ENCODE peak calls at places on chromosomes 4 and X, in four cellular contexts. One of them, this sample, is unnamed. For H3K4me1, the result is how much of the 10 kb centered on the place peaks cover.

GRCh38 chr4:90825849-90826248 is 698.7 kb downstream of the CCSER1 start:
- DNase-seq in GM12878: no peak
- DNase-seq in K562: no peak
- DNase-seq in HepG2: no peak
- DNase-seq in this sample: no peak

GRCh38 chr4:153497091-153497531 is 31.0 kb downstream of the TMEM131L start:
- DNase-seq in GM12878: no peak
- DNase-seq in K562: no peak
- DNase-seq in HepG2: peak
- DNase-seq in this sample: no peak

GRCh38 chr4:40186665-40187014 is 10.2 kb upstream of the RHOH start:
- DNase-seq in GM12878: no peak
- DNase-seq in K562: no peak
- DNase-seq in HepG2: no peak
- DNase-seq in this sample: no peak

GRCh38 chr4:53380221-53380620 is 2.8 kb downstream of the FIP1L1 start:
- DNase-seq in GM12878: no peak
- DNase-seq in K562: no peak
- DNase-seq in HepG2: no peak
- DNase-seq in this sample: no peak

GRCh38 chrX:31449064-31449463 is 377.2 kb upstream of the FTHL17 start:
- DNase-seq in GM12878: no peak
- DNase-seq in K562: no peak
- DNase-seq in HepG2: no peak
- DNase-seq in this sample: no peak

GRCh38 chrX:53262918-53263394 is 18.4 kb downstream of the IQSEC2 start:
- DNase-seq in GM12878: no peak
- DNase-seq in K562: peak
- DNase-seq in HepG2: no peak
- DNase-seq in this sample: no peak

GRCh38 chr4:40992472-40993298 is 221.7 kb downstream of the APBB2 start:
- DNase-seq in GM12878: peak
- DNase-seq in K562: no peak
- DNase-seq in HepG2: no peak
- DNase-seq in this sample: no peak

GRCh38 chrX:40165206-40165605 is 67.4 kb upstream of the BCOR start:
- DNase-seq in GM12878: no peak
- DNase-seq in K562: no peak
- DNase-seq in HepG2: no peak
- DNase-seq in this sample: no peak

GRCh38 chr4:52861171-52861873 is 795 bp upstream of the RASL11B start:
- DNase-seq in GM12878: no peak
- DNase-seq in K562: no peak
- DNase-seq in HepG2: no peak
- DNase-seq in this sample: peak

GRCh38 chr4:53431052-53431451 is 53.6 kb downstream of the FIP1L1 start:
- DNase-seq in GM12878: no peak
- DNase-seq in K562: no peak
- DNase-seq in HepG2: no peak
- DNase-seq in this sample: no peak

GRCh38 chr4:55175779-55176231 is 50.4 kb upstream of the KDR start:
- DNase-seq in GM12878: no peak
- DNase-seq in K562: no peak
- DNase-seq in HepG2: no peak
- DNase-seq in this sample: peak

GRCh38 chrX:42149786-42150185 is 226.4 kb upstream of the CASK start:
- DNase-seq in GM12878: no peak
- DNase-seq in K562: no peak
- DNase-seq in HepG2: no peak
- DNase-seq in this sample: no peak

GRCh38 chrX:119721487-119721886 is 28.5 kb upstream of the SEPTIN6 start:
- DNase-seq in GM12878: no peak
- DNase-seq in K562: no peak
- DNase-seq in HepG2: no peak
- DNase-seq in this sample: no peak

GRCh38 chr4:182391111-182391684 is 148.0 kb downstream of the TENM3 start:
- DNase-seq in GM12878: no peak
- DNase-seq in K562: no peak
- DNase-seq in HepG2: no peak
- DNase-seq in this sample: no peak

GRCh38 chr4:56804551-56804950 is 16.9 kb downstream of the SPINK2 start:
- DNase-seq in GM12878: peak
- DNase-seq in K562: no peak
- DNase-seq in HepG2: no peak
- DNase-seq in this sample: no peak

GRCh38 chr4:158580064-158580463 is 58.4 kb downstream of the RXFP1 start:
- DNase-seq in GM12878: no peak
- DNase-seq in K562: no peak
- DNase-seq in HepG2: no peak
- DNase-seq in this sample: peak

GRCh38 chr4:59122626-59123025 is 2012.4 kb upstream of the IGFBP7 start:
- DNase-seq in GM12878: no peak
- DNase-seq in K562: no peak
- DNase-seq in HepG2: no peak
- DNase-seq in this sample: no peak

GRCh38 chr4:152398060-152398459 is 137.8 kb downstream of the FBXW7 start:
- DNase-seq in GM12878: no peak
- DNase-seq in K562: no peak
- DNase-seq in HepG2: peak
- DNase-seq in this sample: peak

GRCh38 chr4:185738038-185738552 is 73.9 kb downstream of the SORBS2 start:
- DNase-seq in GM12878: no peak
- DNase-seq in K562: no peak
- DNase-seq in HepG2: no peak
- DNase-seq in this sample: no peak

GRCh38 chr4:7549866-7550265 is 115.1 kb upstream of the PSAPL1 start:
- DNase-seq in GM12878: no peak
- DNase-seq in K562: no peak
- DNase-seq in HepG2: no peak
- DNase-seq in this sample: no peak

GRCh38 chr4:76620723-76621463 is 185.9 kb downstream of the SHROOM3 start:
- DNase-seq in GM12878: no peak
- DNase-seq in K562: no peak
- DNase-seq in HepG2: no peak
- DNase-seq in this sample: no peak

GRCh38 chr4:101081695-101082369 is 265.5 kb downstream of the PPP3CA start:
- DNase-seq in GM12878: no peak
- DNase-seq in K562: no peak
- DNase-seq in HepG2: no peak
- DNase-seq in this sample: no peak

GRCh38 chrX:109774136-109774535 is 41.1 kb upstream of the ACSL4 start:
- DNase-seq in GM12878: no peak
- DNase-seq in K562: no peak
- DNase-seq in HepG2: no peak
- DNase-seq in this sample: no peak

GRCh38 chr4:73978886-73979285 is 2.9 kb downstream of the PF4 start:
- DNase-seq in GM12878: no peak
- DNase-seq in K562: no peak
- DNase-seq in HepG2: no peak
- DNase-seq in this sample: no peak

GRCh38 chr4:130288576-130288975 is 1192.6 kb downstream of the C4orf33 start:
- DNase-seq in GM12878: no peak
- DNase-seq in K562: no peak
- DNase-seq in HepG2: no peak
- DNase-seq in this sample: no peak

GRCh38 chrX:138150709-138151108 is 560.8 kb downstream of the FGF13 start:
- DNase-seq in GM12878: no peak
- DNase-seq in K562: no peak
- DNase-seq in HepG2: no peak
- DNase-seq in this sample: peak

GRCh38 chrX:101357166-101357795 is 8.7 kb upstream of the TIMM8A start:
- DNase-seq in GM12878: no peak
- DNase-seq in K562: peak
- DNase-seq in HepG2: no peak
- DNase-seq in this sample: peak

GRCh38 chr4:171954650-171955049 is 141.4 kb downstream of the GALNTL6 start:
- DNase-seq in GM12878: peak
- DNase-seq in K562: no peak
- DNase-seq in HepG2: no peak
- DNase-seq in this sample: no peak

DNA sequence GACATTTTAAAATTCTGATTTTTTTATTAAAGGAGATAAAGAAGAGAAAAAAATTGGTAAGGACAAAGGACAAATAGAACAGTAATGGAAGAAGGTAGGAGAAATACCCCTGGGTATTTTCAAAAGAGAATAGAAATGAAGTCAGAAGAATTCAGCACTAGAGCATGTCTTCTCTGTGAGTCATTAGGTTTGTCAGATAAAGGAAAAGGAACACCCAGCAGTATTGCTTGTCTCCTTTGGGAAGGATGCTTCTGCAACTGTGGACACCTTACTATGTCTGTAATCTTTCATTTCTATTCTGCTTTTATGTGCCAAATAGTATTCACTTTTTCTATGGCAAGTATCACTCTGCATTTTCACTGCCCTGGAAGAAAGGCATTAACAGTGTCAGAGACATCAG is 24.0 kb upstream of the PCDH7 start:
- DNase-seq in GM12878: no peak
- DNase-seq in K562: no peak
- DNase-seq in HepG2: no peak
- DNase-seq in this sample: no peak
- H3K4me1 ChIP-seq in GM12878: under half
- H3K4me1 ChIP-seq in K562: under half
- H3K4me1 ChIP-seq in HepG2: under half
- H3K4me1 ChIP-seq in this sample: under half

DNA sequence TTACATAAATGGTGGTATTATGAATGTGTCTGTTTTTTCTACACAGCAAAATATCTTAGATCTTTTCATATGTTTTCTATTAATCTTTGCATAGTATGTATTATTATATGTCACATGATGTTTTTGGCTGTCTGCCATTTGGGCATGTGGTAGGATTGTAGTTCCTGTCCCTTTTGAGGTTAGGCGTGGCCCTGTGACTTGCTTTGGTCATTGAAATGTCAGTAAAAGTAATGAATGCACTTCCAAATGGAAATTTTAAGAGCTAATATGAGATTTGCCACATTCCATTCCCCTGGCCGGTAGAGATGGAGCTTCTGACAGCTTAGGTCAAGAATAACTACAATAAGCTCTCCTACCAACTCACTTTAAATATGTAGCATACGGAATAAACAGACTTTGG is 45.1 kb downstream of the JADE3 start:
- DNase-seq in GM12878: no peak
- DNase-seq in K562: no peak
- DNase-seq in HepG2: no peak
- DNase-seq in this sample: no peak
- TF ChIP-seq CREB1 in GM12878: no peak
- TF ChIP-seq CREB1 in K562: no peak
- TF ChIP-seq CREB1 in HepG2: no peak
- TF ChIP-seq CREB1 in this sample: no peak

GRCh38 chr4:174134361-174134760 is 149.1 kb downstream of the FBXO8 start:
- DNase-seq in GM12878: no peak
- DNase-seq in K562: no peak
- DNase-seq in HepG2: no peak
- DNase-seq in this sample: no peak
- TF ChIP-seq POLR2AphosphoS5 in GM12878: no peak
- TF ChIP-seq POLR2AphosphoS5 in K562: no peak
- TF ChIP-seq POLR2AphosphoS5 in HepG2: no peak
- TF ChIP-seq POLR2AphosphoS5 in this sample: no peak

DNA sequence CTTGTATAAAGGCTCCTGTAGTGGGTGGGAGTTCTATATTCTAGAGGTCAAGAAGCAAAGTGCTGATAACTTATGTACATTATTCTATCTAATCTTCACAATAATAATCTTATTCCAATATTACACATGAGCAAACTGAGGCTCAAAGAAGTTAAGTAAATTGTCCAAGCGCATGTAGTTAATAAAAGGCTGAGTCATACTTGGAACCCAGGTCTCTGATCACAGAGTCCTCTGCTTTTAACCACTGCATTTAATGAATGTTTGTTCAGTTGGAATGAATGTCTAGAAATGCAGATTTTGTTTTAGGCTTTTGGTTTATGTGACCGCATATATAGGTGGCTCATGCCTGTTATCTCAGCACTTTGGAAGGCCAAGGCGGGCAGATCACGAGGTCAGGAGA is 88.4 kb upstream of the PAQR3 start:
- DNase-seq in GM12878: no peak
- DNase-seq in K562: no peak
- DNase-seq in HepG2: no peak
- DNase-seq in this sample: no peak
- H3K4me1 ChIP-seq in GM12878: under half
- H3K4me1 ChIP-seq in K562: under half
- H3K4me1 ChIP-seq in HepG2: under half
- H3K4me1 ChIP-seq in this sample: under half